ENCODE peak calls at places on chromosomes 3 and 15, in nine cellular contexts. One of them, this sample, is unnamed.

GRCh38 chr3:107663266-107663665 is 140.5 kb downstream of the BBX start:
- DNase-seq in K562: no peak
- DNase-seq in A549: no peak
- DNase-seq in IMR-90: no peak
- DNase-seq in fibroblast of mammary gland: no peak
- DNase-seq in omental fat pad: no peak
- DNase-seq in body of pancreas: no peak
- DNase-seq in brain microvascular endothelial cell: no peak
- DNase-seq in endothelial cell: no peak
- DNase-seq in this sample: no peak

GRCh38 chr15:36109943-36110658 is 469.3 kb upstream of the CDIN1 start:
- DNase-seq in K562: no peak
- DNase-seq in A549: no peak
- DNase-seq in IMR-90: peak; percentile 81
- DNase-seq in fibroblast of mammary gland: peak; percentile 91
- DNase-seq in omental fat pad: no peak
- DNase-seq in body of pancreas: peak; percentile 33
- DNase-seq in brain microvascular endothelial cell: peak; percentile 30
- DNase-seq in endothelial cell: no peak
- DNase-seq in this sample: no peak

GRCh38 chr15:42273900-42274692 is 863 bp upstream of the TMEM87A start:
- DNase-seq in K562: peak; percentile 70
- DNase-seq in A549: peak; percentile 39
- DNase-seq in IMR-90: peak; percentile 67
- DNase-seq in fibroblast of mammary gland: peak; percentile 81
- DNase-seq in omental fat pad: peak; percentile 42
- DNase-seq in body of pancreas: peak; percentile 70
- DNase-seq in brain microvascular endothelial cell: peak; percentile 65
- DNase-seq in endothelial cell: peak; percentile 6
- DNase-seq in this sample: peak; percentile 47

GRCh38 chr15:91338763-91339162 is 238.7 kb downstream of the SV2B start:
- DNase-seq in K562: peak; percentile 8
- DNase-seq in A549: peak; percentile 11
- DNase-seq in IMR-90: peak; percentile 40
- DNase-seq in fibroblast of mammary gland: peak; percentile 27
- DNase-seq in omental fat pad: no peak
- DNase-seq in body of pancreas: no peak
- DNase-seq in brain microvascular endothelial cell: peak; percentile 5
- DNase-seq in endothelial cell: peak; percentile 50
- DNase-seq in this sample: no peak

GRCh38 chr3:145145461-145145860 is 1015.5 kb downstream of the PLOD2 start:
- DNase-seq in K562: no peak
- DNase-seq in A549: no peak
- DNase-seq in IMR-90: no peak
- DNase-seq in fibroblast of mammary gland: no peak
- DNase-seq in omental fat pad: no peak
- DNase-seq in body of pancreas: no peak
- DNase-seq in brain microvascular endothelial cell: peak; percentile 5
- DNase-seq in endothelial cell: no peak
- DNase-seq in this sample: no peak

GRCh38 chr15:62994975-62995730 is 47.4 kb upstream of the TPM1 start:
- DNase-seq in K562: no peak
- DNase-seq in A549: peak; percentile 56
- DNase-seq in IMR-90: peak; percentile 60
- DNase-seq in fibroblast of mammary gland: peak; percentile 69
- DNase-seq in omental fat pad: no peak
- DNase-seq in body of pancreas: peak; percentile 58
- DNase-seq in brain microvascular endothelial cell: peak; percentile 47
- DNase-seq in endothelial cell: no peak
- DNase-seq in this sample: no peak

GRCh38 chr3:50195501-50196252 is 4.3 kb downstream of the GNAT1 start:
- DNase-seq in K562: no peak
- DNase-seq in A549: no peak
- DNase-seq in IMR-90: no peak
- DNase-seq in fibroblast of mammary gland: peak; percentile 34
- DNase-seq in omental fat pad: no peak
- DNase-seq in body of pancreas: no peak
- DNase-seq in brain microvascular endothelial cell: no peak
- DNase-seq in endothelial cell: no peak
- DNase-seq in this sample: no peak

GRCh38 chr15:74869726-74870407 is 3.3 kb downstream of the SCAMP2 start:
- DNase-seq in K562: peak; percentile 34
- DNase-seq in A549: no peak
- DNase-seq in IMR-90: peak; percentile 39
- DNase-seq in fibroblast of mammary gland: peak; percentile 44
- DNase-seq in omental fat pad: no peak
- DNase-seq in body of pancreas: peak; percentile 77
- DNase-seq in brain microvascular endothelial cell: no peak
- DNase-seq in endothelial cell: peak; percentile 53
- DNase-seq in this sample: peak; percentile 81

DNA sequence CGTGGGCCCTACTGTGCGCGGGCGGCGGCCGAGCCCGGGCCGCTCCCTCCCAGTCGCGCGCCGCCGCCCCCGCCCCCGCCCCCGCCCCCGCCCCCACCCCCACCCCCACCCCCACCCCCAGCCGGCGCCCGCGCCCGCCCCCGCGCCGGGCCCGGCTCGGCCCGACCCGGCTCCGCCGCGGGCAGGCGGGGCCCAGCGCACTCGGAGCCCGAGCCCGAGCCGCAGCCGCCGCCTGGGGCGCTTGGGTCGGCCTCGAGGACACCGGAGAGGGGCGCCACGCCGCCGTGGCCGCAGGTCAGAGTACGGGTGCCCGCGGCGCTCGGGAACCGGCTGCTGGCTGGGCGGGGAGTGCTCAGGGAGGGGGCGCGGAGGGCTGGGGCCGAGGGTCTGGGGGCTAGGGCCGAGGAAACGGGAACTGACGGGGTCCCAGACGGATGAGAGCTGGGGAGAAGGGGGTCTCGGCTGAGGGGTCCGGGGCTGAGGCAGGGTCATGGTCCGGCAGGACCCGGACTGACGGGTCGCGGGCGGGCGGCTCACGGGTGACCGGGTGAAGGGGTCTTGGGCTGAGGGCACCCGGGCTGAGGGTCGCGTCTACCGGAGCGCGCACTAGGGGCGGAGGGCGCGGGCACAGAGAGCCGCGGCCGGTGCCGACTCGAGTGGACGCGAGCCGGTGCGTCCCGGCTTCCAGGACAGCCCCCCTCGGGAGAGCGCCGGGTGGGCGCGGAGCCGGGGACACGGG is 974 bp upstream of the PPARG start:
- DNase-seq in K562: no peak
- DNase-seq in A549: peak; percentile 53
- DNase-seq in IMR-90: no peak
- DNase-seq in fibroblast of mammary gland: no peak
- DNase-seq in omental fat pad: no peak
- DNase-seq in body of pancreas: peak; percentile 24
- DNase-seq in brain microvascular endothelial cell: no peak
- DNase-seq in endothelial cell: peak; percentile 54
- DNase-seq in this sample: peak; percentile 39
- TF ChIP-seq CTCF in K562: no peak
- TF ChIP-seq CTCF in A549: no peak
- TF ChIP-seq CTCF in IMR-90: no peak
- TF ChIP-seq CTCF in fibroblast of mammary gland: no peak
- TF ChIP-seq CTCF in omental fat pad: no peak
- TF ChIP-seq CTCF in body of pancreas: no peak
- TF ChIP-seq CTCF in brain microvascular endothelial cell: no peak
- TF ChIP-seq CTCF in endothelial cell: no peak
- TF ChIP-seq CTCF in this sample: no peak

GRCh38 chr15:64029111-64029510 is 17.2 kb downstream of the DAPK2 start:
- DNase-seq in K562: no peak
- DNase-seq in A549: no peak
- DNase-seq in IMR-90: no peak
- DNase-seq in fibroblast of mammary gland: no peak
- DNase-seq in omental fat pad: no peak
- DNase-seq in body of pancreas: no peak
- DNase-seq in brain microvascular endothelial cell: no peak
- DNase-seq in endothelial cell: no peak
- DNase-seq in this sample: no peak

GRCh38 chr15:64023215-64023614 is 23.1 kb downstream of the DAPK2 start:
- DNase-seq in K562: peak; percentile 61
- DNase-seq in A549: no peak
- DNase-seq in IMR-90: no peak
- DNase-seq in fibroblast of mammary gland: no peak
- DNase-seq in omental fat pad: no peak
- DNase-seq in body of pancreas: no peak
- DNase-seq in brain microvascular endothelial cell: no peak
- DNase-seq in endothelial cell: no peak
- DNase-seq in this sample: no peak

GRCh38 chr15:64022571-64022970 is 23.7 kb downstream of the DAPK2 start:
- DNase-seq in K562: no peak
- DNase-seq in A549: no peak
- DNase-seq in IMR-90: no peak
- DNase-seq in fibroblast of mammary gland: no peak
- DNase-seq in omental fat pad: no peak
- DNase-seq in body of pancreas: no peak
- DNase-seq in brain microvascular endothelial cell: no peak
- DNase-seq in endothelial cell: no peak
- DNase-seq in this sample: no peak

GRCh38 chr15:64019764-64020163 is 26.5 kb downstream of the DAPK2 start:
- DNase-seq in K562: no peak
- DNase-seq in A549: peak; percentile 72
- DNase-seq in IMR-90: no peak
- DNase-seq in fibroblast of mammary gland: no peak
- DNase-seq in omental fat pad: no peak
- DNase-seq in body of pancreas: peak; percentile 75
- DNase-seq in brain microvascular endothelial cell: no peak
- DNase-seq in endothelial cell: no peak
- DNase-seq in this sample: no peak

DNA sequence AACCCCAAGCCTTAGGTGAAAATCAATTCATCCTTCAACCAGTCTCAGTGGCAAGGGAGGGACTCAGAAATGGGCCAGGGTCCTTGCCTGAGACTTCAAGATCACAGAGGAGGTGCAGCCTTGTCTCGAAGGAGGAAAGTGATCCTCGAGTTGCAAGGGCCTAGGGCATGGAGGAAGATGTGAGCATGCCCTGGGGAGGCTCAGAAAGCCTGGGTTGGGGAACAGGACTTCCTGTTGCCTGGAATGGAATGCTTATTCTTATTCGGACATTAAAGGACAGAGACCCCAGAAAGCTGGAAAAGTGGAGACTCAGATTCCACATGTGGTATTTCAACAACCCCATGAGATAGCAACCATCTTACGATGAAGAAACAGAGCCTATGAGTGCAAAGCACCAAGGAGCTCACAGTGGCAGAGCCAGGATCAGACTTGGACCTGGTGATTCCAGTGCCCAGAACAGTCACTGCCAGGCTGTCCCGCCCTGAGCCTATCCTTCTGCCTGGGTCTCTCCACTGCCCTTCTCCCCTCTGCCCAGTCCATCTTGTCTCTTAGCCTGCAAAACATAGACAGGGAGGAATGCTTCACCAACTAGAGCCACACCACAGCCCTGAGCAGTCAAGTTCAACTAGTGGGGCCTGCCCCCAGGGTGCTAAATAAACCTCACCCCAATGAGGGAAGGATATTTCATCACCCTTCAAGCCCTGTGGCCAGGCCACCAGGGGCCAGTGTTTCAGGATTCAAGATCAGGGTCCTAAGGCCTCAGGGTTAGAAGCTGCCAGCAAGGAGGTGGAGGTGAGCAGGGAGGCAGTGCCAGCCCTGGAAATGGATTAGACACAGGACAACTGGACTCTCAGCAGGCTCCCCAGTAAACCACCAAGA is 21.9 kb downstream of the DAPK2 start:
- DNase-seq in K562: no peak
- DNase-seq in A549: peak; percentile 41
- DNase-seq in IMR-90: no peak
- DNase-seq in fibroblast of mammary gland: no peak
- DNase-seq in omental fat pad: no peak
- DNase-seq in body of pancreas: no peak
- DNase-seq in brain microvascular endothelial cell: no peak
- DNase-seq in endothelial cell: no peak
- DNase-seq in this sample: no peak
- TF ChIP-seq CTCF in K562: peak; percentile 32
- TF ChIP-seq CTCF in A549: no peak
- TF ChIP-seq CTCF in IMR-90: no peak
- TF ChIP-seq CTCF in fibroblast of mammary gland: peak; percentile 4
- TF ChIP-seq CTCF in omental fat pad: no peak
- TF ChIP-seq CTCF in body of pancreas: no peak
- TF ChIP-seq CTCF in brain microvascular endothelial cell: peak; percentile 24
- TF ChIP-seq CTCF in endothelial cell: no peak
- TF ChIP-seq CTCF in this sample: no peak

GRCh38 chr15:59222106-59222505 is 15.5 kb downstream of the LDHAL6B start:
- DNase-seq in K562: no peak
- DNase-seq in A549: no peak
- DNase-seq in IMR-90: peak; percentile 83
- DNase-seq in fibroblast of mammary gland: peak; percentile 86
- DNase-seq in omental fat pad: no peak
- DNase-seq in body of pancreas: no peak
- DNase-seq in brain microvascular endothelial cell: peak; percentile 76
- DNase-seq in endothelial cell: no peak
- DNase-seq in this sample: no peak

GRCh38 chr15:59221479-59221878 is 14.8 kb downstream of the LDHAL6B start:
- DNase-seq in K562: no peak
- DNase-seq in A549: no peak
- DNase-seq in IMR-90: no peak
- DNase-seq in fibroblast of mammary gland: no peak
- DNase-seq in omental fat pad: no peak
- DNase-seq in body of pancreas: no peak
- DNase-seq in brain microvascular endothelial cell: no peak
- DNase-seq in endothelial cell: no peak
- DNase-seq in this sample: no peak

GRCh38 chr15:59222906-59223579 is 16.4 kb downstream of the LDHAL6B start:
- DNase-seq in K562: no peak
- DNase-seq in A549: no peak
- DNase-seq in IMR-90: no peak
- DNase-seq in fibroblast of mammary gland: no peak
- DNase-seq in omental fat pad: no peak
- DNase-seq in body of pancreas: no peak
- DNase-seq in brain microvascular endothelial cell: no peak
- DNase-seq in endothelial cell: no peak
- DNase-seq in this sample: no peak

GRCh38 chr15:59224474-59224873 is 17.8 kb downstream of the LDHAL6B start:
- DNase-seq in K562: no peak
- DNase-seq in A549: no peak
- DNase-seq in IMR-90: no peak
- DNase-seq in fibroblast of mammary gland: no peak
- DNase-seq in omental fat pad: no peak
- DNase-seq in body of pancreas: no peak
- DNase-seq in brain microvascular endothelial cell: peak; percentile 18
- DNase-seq in endothelial cell: no peak
- DNase-seq in this sample: no peak

DNA sequence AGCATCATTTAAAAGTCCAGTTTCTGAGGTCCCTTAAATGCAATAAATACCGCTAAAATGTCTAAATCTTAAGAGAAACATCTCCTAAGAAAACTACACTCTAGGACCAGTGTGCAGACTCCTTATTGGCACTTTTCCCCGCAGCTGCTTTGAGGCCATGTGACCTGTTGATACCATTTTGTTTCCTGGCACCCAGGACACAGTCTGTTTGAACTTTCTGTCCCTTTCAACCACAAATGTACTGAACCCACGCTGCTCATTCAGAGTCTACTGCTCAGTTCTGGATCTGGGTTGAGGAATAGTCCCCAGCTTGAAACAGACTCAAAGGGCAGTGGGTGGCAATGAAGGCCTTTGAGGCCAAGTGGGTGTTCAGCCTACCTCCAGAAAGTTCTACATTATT is 17.1 kb downstream of the LDHAL6B start:
- DNase-seq in K562: no peak
- DNase-seq in A549: no peak
- DNase-seq in IMR-90: no peak
- DNase-seq in fibroblast of mammary gland: peak; percentile 38
- DNase-seq in omental fat pad: no peak
- DNase-seq in body of pancreas: peak; percentile 21
- DNase-seq in brain microvascular endothelial cell: no peak
- DNase-seq in endothelial cell: no peak
- DNase-seq in this sample: no peak
- TF ChIP-seq CTCF in K562: no peak
- TF ChIP-seq CTCF in A549: no peak
- TF ChIP-seq CTCF in IMR-90: no peak
- TF ChIP-seq CTCF in fibroblast of mammary gland: no peak
- TF ChIP-seq CTCF in omental fat pad: no peak
- TF ChIP-seq CTCF in body of pancreas: no peak
- TF ChIP-seq CTCF in brain microvascular endothelial cell: no peak
- TF ChIP-seq CTCF in endothelial cell: no peak
- TF ChIP-seq CTCF in this sample: no peak

GRCh38 chr3:71311320-71312046 is 272.0 kb downstream of the FOXP1 start:
- DNase-seq in K562: no peak
- DNase-seq in A549: no peak
- DNase-seq in IMR-90: no peak
- DNase-seq in fibroblast of mammary gland: no peak
- DNase-seq in omental fat pad: no peak
- DNase-seq in body of pancreas: no peak
- DNase-seq in brain microvascular endothelial cell: no peak
- DNase-seq in endothelial cell: no peak
- DNase-seq in this sample: no peak

GRCh38 chr3:71312461-71312860 is 271.1 kb downstream of the FOXP1 start:
- DNase-seq in K562: no peak
- DNase-seq in A549: no peak
- DNase-seq in IMR-90: no peak
- DNase-seq in fibroblast of mammary gland: no peak
- DNase-seq in omental fat pad: no peak
- DNase-seq in body of pancreas: no peak
- DNase-seq in brain microvascular endothelial cell: no peak
- DNase-seq in endothelial cell: no peak
- DNase-seq in this sample: no peak

GRCh38 chr3:71309886-71310285 is 273.6 kb downstream of the FOXP1 start:
- DNase-seq in K562: no peak
- DNase-seq in A549: no peak
- DNase-seq in IMR-90: peak; percentile 47
- DNase-seq in fibroblast of mammary gland: no peak
- DNase-seq in omental fat pad: no peak
- DNase-seq in body of pancreas: no peak
- DNase-seq in brain microvascular endothelial cell: no peak
- DNase-seq in endothelial cell: no peak
- DNase-seq in this sample: no peak

GRCh38 chr3:71309342-71309741 is 274.2 kb downstream of the FOXP1 start:
- DNase-seq in K562: no peak
- DNase-seq in A549: no peak
- DNase-seq in IMR-90: no peak
- DNase-seq in fibroblast of mammary gland: no peak
- DNase-seq in omental fat pad: no peak
- DNase-seq in body of pancreas: no peak
- DNase-seq in brain microvascular endothelial cell: no peak
- DNase-seq in endothelial cell: no peak
- DNase-seq in this sample: no peak

DNA sequence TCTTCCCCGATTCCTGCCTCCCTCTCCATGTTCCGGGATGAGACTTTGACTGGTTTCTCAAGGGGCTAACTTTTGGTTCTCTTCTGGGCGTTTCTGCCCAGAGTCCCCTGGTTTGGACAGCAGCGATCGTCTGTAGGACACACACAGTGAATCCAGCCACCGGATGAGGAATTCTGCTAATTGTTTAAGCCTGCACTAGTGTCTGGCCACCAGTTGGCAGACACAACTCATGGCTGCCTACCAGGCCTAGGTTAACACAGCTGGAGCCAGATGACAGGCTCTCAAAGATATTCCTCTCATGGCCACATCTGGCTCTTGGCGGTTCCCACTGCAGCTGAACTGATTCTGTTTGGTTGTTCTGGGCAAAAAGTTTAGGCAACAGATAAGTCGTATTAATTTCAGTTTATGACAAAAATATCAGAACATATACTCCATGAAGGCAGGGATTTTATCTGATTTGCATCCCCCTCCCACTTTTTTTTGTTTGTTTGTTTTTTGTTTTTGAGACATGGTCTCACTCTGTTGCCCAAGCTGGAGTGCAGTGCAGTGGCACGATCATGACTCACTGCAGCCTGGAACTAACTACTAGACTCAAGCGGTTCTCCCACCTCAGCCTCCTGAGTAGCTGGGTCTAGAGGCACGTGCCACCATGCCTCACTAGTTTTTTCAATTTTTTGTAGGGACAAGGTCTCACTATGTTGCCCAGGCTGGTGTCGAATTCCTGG is 272.8 kb downstream of the FOXP1 start:
- DNase-seq in K562: no peak
- DNase-seq in A549: peak; percentile 11
- DNase-seq in IMR-90: peak; percentile 55
- DNase-seq in fibroblast of mammary gland: peak; percentile 77
- DNase-seq in omental fat pad: no peak
- DNase-seq in body of pancreas: peak; percentile 8
- DNase-seq in brain microvascular endothelial cell: peak; percentile 40
- DNase-seq in endothelial cell: no peak
- DNase-seq in this sample: no peak
- TF ChIP-seq CTCF in K562: no peak
- TF ChIP-seq CTCF in A549: no peak
- TF ChIP-seq CTCF in IMR-90: peak; percentile 16
- TF ChIP-seq CTCF in fibroblast of mammary gland: peak; percentile 32
- TF ChIP-seq CTCF in omental fat pad: no peak
- TF ChIP-seq CTCF in body of pancreas: no peak
- TF ChIP-seq CTCF in brain microvascular endothelial cell: peak; percentile 40
- TF ChIP-seq CTCF in endothelial cell: no peak
- TF ChIP-seq CTCF in this sample: no peak

This sample was measured in GM13976.